ENCODE peak calls at places on chromosome 13, in four cellular contexts. C, R, G and I are unnamed samples.

GRCh38 chr13:112833551-112834257 is 135.3 kb upstream of the MCF2L start:
- DNase-seq in C (no peak), R (no peak), G (no peak), I (no peak)

GRCh38 chr13:24900507-24900906 is 136.5 kb downstream of the RNF17 start:
- DNase-seq in C (no peak), R (no peak), G (no peak), I (no peak)

GRCh38 chr13:34913040-34913439 is 29.0 kb upstream of the NBEA start:
- DNase-seq in C (peak; percentile 10), R (peak; percentile 25), G (no peak), I (no peak)

GRCh38 chr13:48507024-48507423 is 25.9 kb downstream of the RCBTB2 start:
- DNase-seq in C (no peak), R (no peak), G (no peak), I (no peak)

GRCh38 chr13:42153371-42153770 is 104.9 kb downstream of the DGKH start:
- DNase-seq in C (no peak), R (no peak), G (no peak), I (no peak)

GRCh38 chr13:51501592-51502205 is 48.9 kb upstream of the INTS6 start:
- DNase-seq in C (no peak), R (peak; percentile 76), G (no peak), I (no peak)

GRCh38 chr13:28128030-28128429 is 10.3 kb upstream of the PAN3 start:
- DNase-seq in C (no peak), R (no peak), G (no peak), I (no peak)

GRCh38 chr13:85693889-85694511 is 105.2 kb downstream of the SLITRK6 start:
- DNase-seq in C (no peak), R (peak; percentile 18), G (no peak), I (no peak)

GRCh38 chr13:96198038-96198437 is 108.1 kb downstream of the HS6ST3 start:
- DNase-seq in C (no peak), R (no peak), G (no peak), I (no peak)

GRCh38 chr13:37811441-37811840 is 58.1 kb downstream of the TRPC4 start:
- DNase-seq in C (no peak), R (peak; percentile 79), G (no peak), I (no peak)

GRCh38 chr13:109205315-109205714 is 575.9 kb downstream of the MYO16 start:
- DNase-seq in C (no peak), R (peak; percentile 19), G (no peak), I (no peak)

GRCh38 chr13:19590423-19590822 is 29.1 kb upstream of the TPTE2 start:
- DNase-seq in C (no peak), R (no peak), G (no peak), I (no peak)

GRCh38 chr13:76225815-76226489 is 589.8 kb downstream of the LMO7 start:
- DNase-seq in C (no peak), R (peak; percentile 40), G (peak; percentile 35), I (no peak)

GRCh38 chr13:111178417-111178816 is 63.3 kb downstream of the ARHGEF7 start:
- DNase-seq in C (no peak), R (peak; percentile 20), G (no peak), I (no peak)
- H3K27ac ChIP-seq in C (peak overlapping the region; percentile 97), R (peak overlapping the region; percentile 41), G (peak overlapping the region; percentile 77), I (peak overlapping the region; percentile 44)

GRCh38 chr13:26993780-26994179 is 177.8 kb downstream of the USP12 start:
- DNase-seq in C (no peak), R (no peak), G (no peak), I (no peak)
- H3K4me1 ChIP-seq in C (no peaks in the 10 kb centered on the region), R (peaks cover 2% of the 10 kb centered on the region), G (no peaks in the 10 kb centered on the region), I (no peaks in the 10 kb centered on the region)

GRCh38 chr13:98888222-98888889 is 89.5 kb downstream of the DOCK9 start:
- DNase-seq in C (no peak), R (no peak), G (no peak), I (no peak)
- H3K36me3 ChIP-seq in C (peaks cover 33% of the 10 kb centered on the region), R (no peaks in the 10 kb centered on the region), G (peaks cover 36% of the 10 kb centered on the region), I (peaks cover 51% of the 10 kb centered on the region)

GRCh38 chr13:110535526-110535925 is 26.0 kb downstream of the RAB20 start:
- DNase-seq in C (no peak), R (no peak), G (no peak), I (no peak)
- H3K27ac ChIP-seq in C (no peak overlapping the region), R (no peak overlapping the region), G (no peak overlapping the region), I (no peak overlapping the region)

GRCh38 chr13:50080856-50081105 is 65.5 kb downstream of the KCNRG start:
- DNase-seq in C (no peak), R (no peak), G (no peak), I (no peak)
- H3K4me1 ChIP-seq in C (peaks cover 56% of the 10 kb centered on the region), R (peaks cover 10% of the 10 kb centered on the region), G (peaks cover 49% of the 10 kb centered on the region), I (peaks cover 29% of the 10 kb centered on the region)

GRCh38 chr13:40971321-40971720 is 47.8 kb downstream of the ELF1 start:
- DNase-seq in C (no peak), R (no peak), G (no peak), I (no peak)
- H3K36me3 ChIP-seq in C (peaks cover 41% of the 10 kb centered on the region), R (no peaks in the 10 kb centered on the region), G (no peaks in the 10 kb centered on the region), I (no peaks in the 10 kb centered on the region)

GRCh38 chr13:60398438-60398891 is 1.4 kb downstream of the TDRD3 start:
- DNase-seq in C (no peak), R (no peak), G (no peak), I (no peak)
- H3K27ac ChIP-seq in C (peak overlapping the region; percentile 71), R (peak overlapping the region; percentile 80), G (peak overlapping the region; percentile 92), I (no peak overlapping the region)

GRCh38 chr13:46182491-46182877 is 507 bp upstream of the LCP1 start:
- DNase-seq in C (no peak), R (no peak), G (no peak), I (no peak)
- H3K4me1 ChIP-seq in C (peaks cover 63% of the 10 kb centered on the region), R (no peaks in the 10 kb centered on the region), G (no peaks in the 10 kb centered on the region), I (peaks cover 44% of the 10 kb centered on the region)